ENCODE peak calls at places on chromosomes 16 and 17, in seven cellular contexts. P is vagina; Y is NCI-H1092; S is naive thymus-derived CD4-positive, alpha-beta T cell; O is stimulated activated CD8-positive, alpha-beta memory T cell treated with anti-CD3 and anti-CD28 coated beads, Interleukin-15, amount 100 ng/mL, for 4 hours; G is A549; L is PC-9. V is an unnamed sample.

GRCh38 chr17:72514321-72514861 is 393.6 kb downstream of the SOX9 start:
- DNase-seq in G (no peak), O (no peak), L (no peak), P (no peak), S (no peak), Y (no peak), V (no peak)

GRCh38 chr17:83082435-83082834 is 3.0 kb downstream of the METRNL start:
- DNase-seq in L (no peak), S (no peak), P (no peak), G (no peak), O (no peak), Y (no peak), V (peak; percentile 36)

GRCh38 chr16:89257757-89258465 is 40.4 kb downstream of the ZNF778 start:
- DNase-seq in Y (no peak), G (no peak), L (no peak), O (no peak), S (no peak), P (no peak), V (no peak)

GRCh38 chr16:69526831-69527655 is 38.7 kb upstream of the NFAT5 start:
- DNase-seq in G (no peak), L (no peak), S (no peak), O (no peak), Y (no peak), P (no peak), V (no peak)

GRCh38 chr17:80970044-80970761 is 21.4 kb upstream of the CHMP6 start:
- DNase-seq in O (no peak), P (no peak), L (no peak), S (no peak), G (peak; percentile 44), Y (peak; percentile 50), V (no peak)

GRCh38 chr17:45740553-45741330 is 43.4 kb upstream of the CRHR1 start:
- DNase-seq in Y (peak; percentile 27), S (peak; percentile 14), G (peak; percentile 63), P (no peak), L (no peak), O (no peak), V (peak; percentile 92)

GRCh38 chr17:29825604-29826003 is 104.4 kb downstream of the SSH2 start:
- DNase-seq in O (no peak), G (no peak), S (no peak), L (peak; percentile 44), P (no peak), Y (no peak), V (no peak)

GRCh38 chr16:66036775-66037715 is 329.4 kb upstream of the CDH5 start:
- DNase-seq in Y (no peak), P (no peak), L (no peak), S (no peak), O (no peak), G (no peak), V (no peak)

GRCh38 chr17:63780928-63781327 is 7.0 kb downstream of the DDX42 start:
- DNase-seq in P (no peak), L (no peak), O (no peak), Y (no peak), G (no peak), S (no peak), V (no peak)

GRCh38 chr17:29584452-29585079 is 4.9 kb downstream of the GIT1 start:
- DNase-seq in Y (no peak), L (peak; percentile 3), S (no peak), O (no peak), G (no peak), P (no peak), V (peak; percentile 44)

GRCh38 chr16:22721497-22722100 is 92.4 kb upstream of the HS3ST2 start:
- DNase-seq in L (no peak), P (no peak), G (no peak), S (no peak), O (no peak), Y (peak; percentile 52), V (no peak)

GRCh38 chr17:37701424-37702020 is 43.3 kb downstream of the HNF1B start:
- DNase-seq in G (peak; percentile 50), P (no peak), S (no peak), O (no peak), L (no peak), Y (no peak), V (peak; percentile 65)

GRCh38 chr17:79607941-79608728 is 2.7 kb downstream of the RBFOX3 start:
- DNase-seq in Y (no peak), L (no peak), P (no peak), O (no peak), G (peak; percentile 27), S (no peak), V (no peak)

GRCh38 chr17:2853111-2853721 is 57.0 kb downstream of the RAP1GAP2 start:
- DNase-seq in S (no peak), L (no peak), P (no peak), Y (no peak), G (peak; percentile 63), O (no peak), V (no peak)

GRCh38 chr17:81154961-81155360 is 10.3 kb upstream of the PVALEF start:
- DNase-seq in L (no peak), Y (no peak), P (no peak), S (no peak), G (no peak), O (no peak), V (no peak)

GRCh38 chr17:10875411-10875810 is 37.5 kb upstream of the PIRT start:
- DNase-seq in P (no peak), G (peak; percentile 14), O (no peak), S (no peak), L (no peak), Y (no peak), V (peak; percentile 14)

GRCh38 chr16:50448522-50448921 is 79.7 kb upstream of the BRD7 start:
- DNase-seq in S (no peak), L (no peak), O (no peak), P (no peak), G (no peak), Y (no peak), V (no peak)

GRCh38 chr16:47260496-47260895 is 116.8 kb upstream of the NETO2 start:
- DNase-seq in S (no peak), L (no peak), Y (no peak), O (no peak), P (no peak), G (no peak), V (no peak)

GRCh38 chr17:19003966-19004600 is 481 bp downstream of the FAM83G start:
- DNase-seq in L (no peak), P (no peak), S (no peak), O (peak; percentile 39), Y (no peak), G (peak; percentile 58), V (no peak)

GRCh38 chr17:34758747-34759146 is 179.4 kb downstream of the TMEM132E start:
- DNase-seq in G (no peak), L (no peak), O (no peak), P (no peak), S (no peak), Y (no peak), V (no peak)

GRCh38 chr17:61225178-61225577 is 174.5 kb upstream of the TBX2 start:
- DNase-seq in Y (no peak), P (no peak), G (no peak), S (no peak), L (no peak), O (no peak), V (no peak)

GRCh38 chr17:78538033-78538776 is 39.0 kb downstream of the DNAH17 start:
- DNase-seq in G (no peak), P (no peak), S (no peak), O (no peak), L (no peak), Y (no peak), V (no peak)

GRCh38 chr17:19753661-19754463 is 5.8 kb upstream of the ALDH3A1 start:
- DNase-seq in L (peak; percentile 75), P (no peak), S (no peak), O (no peak), Y (no peak), G (peak; percentile 91), V (no peak)

GRCh38 chr17:29844339-29845048 is 85.5 kb downstream of the SSH2 start:
- DNase-seq in P (no peak), G (no peak), Y (no peak), S (no peak), L (no peak), O (no peak), V (no peak)

GRCh38 chr17:19263621-19264010 is 26.4 kb downstream of the EPN2 start:
- DNase-seq in S (no peak), Y (no peak), L (no peak), O (no peak), P (no peak), G (no peak), V (no peak)

GRCh38 chr17:3308603-3309002 is 10.4 kb upstream of the OR3A1 start:
- DNase-seq in S (no peak), P (no peak), L (no peak), Y (no peak), G (no peak), O (no peak), V (no peak)

V was measured in NAMALWA.